ENCODE peak calls at places on chromosome 15, in nine cellular contexts. D, G, S, L, B, R, I, Q and A are unnamed samples.

GRCh38 chr15:65110676-65111292 is 4.2 kb downstream of the UBAP1L start:
- DNase-seq in D (no peak), G (no peak), S (no peak), L (no peak), B (no peak), R (no peak), I (no peak), Q (no peak), A (no peak)

GRCh38 chr15:92614301-92614700 is 41.3 kb downstream of the FAM174B start:
- DNase-seq in D (no peak), G (no peak), S (no peak), L (no peak), B (no peak), R (no peak), I (no peak), Q (no peak), A (no peak)

GRCh38 chr15:88077249-88077810 is 179.2 kb downstream of the NTRK3 start:
- DNase-seq in D (no peak), G (no peak), S (no peak), L (no peak), B (no peak), R (peak; percentile 27), I (no peak), Q (no peak), A (no peak)

GRCh38 chr15:91538782-91539181 is 314.7 kb upstream of the SLCO3A1 start:
- DNase-seq in D (no peak), G (no peak), S (no peak), L (no peak), B (no peak), R (no peak), I (no peak), Q (no peak), A (no peak)

GRCh38 chr15:60798821-60799220 is 319.9 kb upstream of the ICE2 start:
- DNase-seq in D (no peak), G (no peak), S (no peak), L (no peak), B (no peak), R (peak; percentile 73), I (no peak), Q (no peak), A (no peak)

GRCh38 chr15:41967506-41968206 is 4.7 kb downstream of the EHD4 start:
- DNase-seq in D (no peak), G (no peak), S (no peak), L (no peak), B (no peak), R (peak; percentile 72), I (no peak), Q (no peak), A (no peak)

GRCh38 chr15:44738340-44738984 is 2.1 kb downstream of the TRIM69 start:
- DNase-seq in D (no peak), G (no peak), S (no peak), L (no peak), B (no peak), R (peak; percentile 71), I (no peak), Q (no peak), A (no peak)

GRCh38 chr15:70362911-70363310 is 265.2 kb upstream of the TLE3 start:
- DNase-seq in D (no peak), G (no peak), S (no peak), L (no peak), B (peak; percentile 66), R (peak; percentile 74), I (no peak), Q (no peak), A (no peak)

GRCh38 chr15:40825661-40826088 is 2.8 kb downstream of the PPP1R14D start:
- DNase-seq in D (no peak), G (no peak), S (no peak), L (no peak), B (no peak), R (no peak), I (no peak), Q (no peak), A (no peak)

GRCh38 chr15:42157981-42158765 is 1.7 kb upstream of the PLA2G4F start:
- DNase-seq in D (peak; percentile 18), G (no peak), S (no peak), L (no peak), B (no peak), R (peak; percentile 76), I (no peak), Q (no peak), A (no peak)

GRCh38 chr15:101531170-101531569 is 41.7 kb upstream of the PCSK6 start:
- DNase-seq in D (no peak), G (no peak), S (no peak), L (no peak), B (no peak), R (no peak), I (no peak), Q (no peak), A (no peak)

GRCh38 chr15:81516461-81516860 is 142.4 kb upstream of the TMC3 start:
- DNase-seq in D (no peak), G (no peak), S (no peak), L (no peak), B (no peak), R (peak; percentile 35), I (no peak), Q (no peak), A (no peak)

GRCh38 chr15:58438956-58439355 is 7.2 kb downstream of the LIPC start:
- DNase-seq in D (peak; percentile 68), G (peak; percentile 28), S (no peak), L (no peak), B (peak; percentile 38), R (peak; percentile 47), I (no peak), Q (no peak), A (no peak)

GRCh38 chr15:100141304-100142080 is 200.3 kb downstream of the ADAMTS17 start:
- DNase-seq in D (no peak), G (no peak), S (no peak), L (no peak), B (no peak), R (no peak), I (no peak), Q (no peak), A (no peak)

GRCh38 chr15:44468713-44469385 is 41.4 kb downstream of the CTDSPL2 start:
- DNase-seq in D (no peak), G (no peak), S (no peak), L (no peak), B (no peak), R (peak; percentile 43), I (no peak), Q (no peak), A (no peak)

GRCh38 chr15:99059010-99059981 is 45.6 kb upstream of the SYNM start:
- DNase-seq in D (peak; percentile 53), G (peak; percentile 48), S (peak; percentile 49), L (peak; percentile 21), B (peak; percentile 88), R (peak; percentile 97), I (peak; percentile 65), Q (peak; percentile 31), A (no peak)

GRCh38 chr15:41161336-41161735 is 45.3 kb upstream of the INO80 start:
- DNase-seq in D (no peak), G (no peak), S (no peak), L (no peak), B (no peak), R (peak; percentile 42), I (no peak), Q (no peak), A (no peak)

GRCh38 chr15:43872416-43873020 is 45.7 kb downstream of the WDR76 start:
- DNase-seq in D (peak; percentile 41), G (no peak), S (no peak), L (no peak), B (peak; percentile 70), R (peak; percentile 84), I (no peak), Q (no peak), A (no peak)

GRCh38 chr15:31434418-31435255 is 108.0 kb downstream of the KLF13 start:
- DNase-seq in D (peak; percentile 93), G (peak; percentile 82), S (peak; percentile 56), L (peak; percentile 60), B (no peak), R (peak; percentile 82), I (no peak), Q (peak; percentile 73), A (no peak)

GRCh38 chr15:71532994-71533393 is 277.4 kb upstream of the NR2E3 start:
- DNase-seq in D (no peak), G (no peak), S (no peak), L (no peak), B (peak; percentile 21), R (peak; percentile 33), I (no peak), Q (no peak), A (no peak)

GRCh38 chr15:59346951-59347350 is 25.7 kb downstream of the MYO1E start:
- DNase-seq in D (no peak), G (no peak), S (no peak), L (no peak), B (no peak), R (no peak), I (no peak), Q (no peak), A (no peak)

GRCh38 chr15:70062321-70062956 is 35.3 kb downstream of the TLE3 start:
- DNase-seq in D (no peak), G (no peak), S (no peak), L (no peak), B (no peak), R (peak; percentile 86), I (peak; percentile 81), Q (no peak), A (peak; percentile 74)

GRCh38 chr15:81052046-81052445 is 51.3 kb downstream of the TLNRD1 start:
- DNase-seq in D (no peak), G (no peak), S (no peak), L (no peak), B (no peak), R (no peak), I (no peak), Q (no peak), A (no peak)

GRCh38 chr15:49083471-49084284 is 37.4 kb upstream of the SECISBP2L start:
- DNase-seq in D (no peak), G (no peak), S (no peak), L (no peak), B (no peak), R (peak; percentile 13), I (no peak), Q (no peak), A (no peak)

GRCh38 chr15:75153084-75153483 is 48.6 kb upstream of the C15orf39 start:
- DNase-seq in D (peak; percentile 30), G (peak; percentile 23), S (no peak), L (no peak), B (no peak), R (peak; percentile 41), I (no peak), Q (no peak), A (no peak)

GRCh38 chr15:60574801-60575631 is 96.1 kb upstream of the ICE2 start:
- DNase-seq in D (no peak), G (no peak), S (no peak), L (no peak), B (no peak), R (no peak), I (no peak), Q (no peak), A (no peak)

GRCh38 chr15:78361956-78362506 is 21.9 kb downstream of the CRABP1 start:
- DNase-seq in D (no peak), G (no peak), S (no peak), L (no peak), B (no peak), R (no peak), I (no peak), Q (no peak), A (no peak)

GRCh38 chr15:61811952-61812351 is 248.3 kb downstream of the VPS13C start:
- DNase-seq in D (no peak), G (no peak), S (no peak), L (no peak), B (no peak), R (no peak), I (no peak), Q (no peak), A (no peak)

GRCh38 chr15:37940886-37941285 is 6.4 kb downstream of the TMCO5A start:
- DNase-seq in D (no peak), G (no peak), S (no peak), L (no peak), B (no peak), R (no peak), I (no peak), Q (no peak), A (no peak)

GRCh38 chr15:68749365-68750141 is 71.1 kb downstream of the ANP32A start:
- DNase-seq in D (no peak), G (no peak), S (no peak), L (no peak), B (no peak), R (peak; percentile 40), I (no peak), Q (no peak), A (no peak)

GRCh38 chr15:98746756-98747155 is 98.4 kb downstream of the IGF1R start:
- DNase-seq in D (no peak), G (no peak), S (no peak), L (no peak), B (no peak), R (no peak), I (no peak), Q (no peak), A (no peak)